ENCODE peak calls at places on chromosomes 2 and 18, in ten cellular contexts. One of them, this sample, is unnamed.

GRCh38 chr2:151552287-151552686 is 142.6 kb downstream of the RIF1 start:
- DNase-seq in foreskin fibroblast: no peak
- DNase-seq in fibroblast of lung: no peak
- DNase-seq in OCI-LY7: no peak
- DNase-seq in cardiac muscle cell: no peak
- DNase-seq in astrocyte of the spinal cord: no peak
- DNase-seq in hepatocyte: no peak
- DNase-seq in aorta: no peak
- DNase-seq in epithelial cell of esophagus: no peak
- DNase-seq in AG09309: no peak
- DNase-seq in this sample: no peak

GRCh38 chr18:2325308-2325849 is 245.9 kb downstream of the METTL4 start:
- DNase-seq in foreskin fibroblast: no peak
- DNase-seq in fibroblast of lung: peak; percentile 82
- DNase-seq in OCI-LY7: no peak
- DNase-seq in cardiac muscle cell: peak; percentile 14
- DNase-seq in astrocyte of the spinal cord: peak; percentile 22
- DNase-seq in hepatocyte: peak; percentile 54
- DNase-seq in aorta: no peak
- DNase-seq in epithelial cell of esophagus: peak; percentile 80
- DNase-seq in AG09309: no peak
- DNase-seq in this sample: no peak

GRCh38 chr18:3350566-3351527 is 88.9 kb downstream of the MYL12B start:
- DNase-seq in foreskin fibroblast: no peak
- DNase-seq in fibroblast of lung: peak; percentile 69
- DNase-seq in OCI-LY7: no peak
- DNase-seq in cardiac muscle cell: no peak
- DNase-seq in astrocyte of the spinal cord: peak; percentile 27
- DNase-seq in hepatocyte: peak; percentile 12
- DNase-seq in aorta: no peak
- DNase-seq in epithelial cell of esophagus: peak; percentile 95
- DNase-seq in AG09309: no peak
- DNase-seq in this sample: no peak

GRCh38 chr18:4352746-4353522 is 102.2 kb downstream of the DLGAP1 start:
- DNase-seq in foreskin fibroblast: no peak
- DNase-seq in fibroblast of lung: no peak
- DNase-seq in OCI-LY7: no peak
- DNase-seq in cardiac muscle cell: no peak
- DNase-seq in astrocyte of the spinal cord: no peak
- DNase-seq in hepatocyte: peak; percentile 22
- DNase-seq in aorta: no peak
- DNase-seq in epithelial cell of esophagus: no peak
- DNase-seq in AG09309: no peak
- DNase-seq in this sample: no peak

GRCh38 chr2:9896216-9896615 is 52.9 kb downstream of the TAF1B start:
- DNase-seq in foreskin fibroblast: peak; percentile 4
- DNase-seq in fibroblast of lung: no peak
- DNase-seq in OCI-LY7: no peak
- DNase-seq in cardiac muscle cell: no peak
- DNase-seq in astrocyte of the spinal cord: no peak
- DNase-seq in hepatocyte: no peak
- DNase-seq in aorta: no peak
- DNase-seq in epithelial cell of esophagus: no peak
- DNase-seq in AG09309: no peak
- DNase-seq in this sample: no peak

GRCh38 chr2:2868065-2868464 is 509.6 kb downstream of the EIPR1 start:
- DNase-seq in foreskin fibroblast: no peak
- DNase-seq in fibroblast of lung: no peak
- DNase-seq in OCI-LY7: no peak
- DNase-seq in cardiac muscle cell: no peak
- DNase-seq in astrocyte of the spinal cord: no peak
- DNase-seq in hepatocyte: no peak
- DNase-seq in aorta: no peak
- DNase-seq in epithelial cell of esophagus: no peak
- DNase-seq in AG09309: no peak
- DNase-seq in this sample: no peak

GRCh38 chr2:1791670-1792069 is 47.4 kb upstream of the PXDN start:
- DNase-seq in foreskin fibroblast: peak; percentile 10
- DNase-seq in fibroblast of lung: no peak
- DNase-seq in OCI-LY7: no peak
- DNase-seq in cardiac muscle cell: no peak
- DNase-seq in astrocyte of the spinal cord: no peak
- DNase-seq in hepatocyte: no peak
- DNase-seq in aorta: no peak
- DNase-seq in epithelial cell of esophagus: no peak
- DNase-seq in AG09309: peak; percentile 20
- DNase-seq in this sample: no peak

GRCh38 chr2:111246620-111247061 is 125.9 kb downstream of the BCL2L11 start:
- DNase-seq in foreskin fibroblast: no peak
- DNase-seq in fibroblast of lung: no peak
- DNase-seq in OCI-LY7: no peak
- DNase-seq in cardiac muscle cell: no peak
- DNase-seq in astrocyte of the spinal cord: no peak
- DNase-seq in hepatocyte: no peak
- DNase-seq in aorta: no peak
- DNase-seq in epithelial cell of esophagus: no peak
- DNase-seq in AG09309: no peak
- DNase-seq in this sample: no peak

GRCh38 chr2:46863895-46864294 is 51.7 kb downstream of the MCFD2 start:
- DNase-seq in foreskin fibroblast: no peak
- DNase-seq in fibroblast of lung: no peak
- DNase-seq in OCI-LY7: no peak
- DNase-seq in cardiac muscle cell: no peak
- DNase-seq in astrocyte of the spinal cord: no peak
- DNase-seq in hepatocyte: no peak
- DNase-seq in aorta: no peak
- DNase-seq in epithelial cell of esophagus: no peak
- DNase-seq in AG09309: no peak
- DNase-seq in this sample: no peak

GRCh38 chr18:31493171-31493570 is 4.8 kb upstream of the DSG2 start:
- DNase-seq in foreskin fibroblast: no peak
- DNase-seq in fibroblast of lung: no peak
- DNase-seq in OCI-LY7: no peak
- DNase-seq in cardiac muscle cell: no peak
- DNase-seq in astrocyte of the spinal cord: no peak
- DNase-seq in hepatocyte: no peak
- DNase-seq in aorta: no peak
- DNase-seq in epithelial cell of esophagus: no peak
- DNase-seq in AG09309: no peak
- DNase-seq in this sample: no peak

GRCh38 chr2:203261326-203262159 is 22.7 kb downstream of the CYP20A1 start:
- DNase-seq in foreskin fibroblast: no peak
- DNase-seq in fibroblast of lung: no peak
- DNase-seq in OCI-LY7: no peak
- DNase-seq in cardiac muscle cell: no peak
- DNase-seq in astrocyte of the spinal cord: no peak
- DNase-seq in hepatocyte: no peak
- DNase-seq in aorta: no peak
- DNase-seq in epithelial cell of esophagus: no peak
- DNase-seq in AG09309: no peak
- DNase-seq in this sample: no peak

GRCh38 chr2:123738643-123739042 is 286.4 kb upstream of the CNTNAP5 start:
- DNase-seq in foreskin fibroblast: no peak
- DNase-seq in fibroblast of lung: no peak
- DNase-seq in OCI-LY7: no peak
- DNase-seq in cardiac muscle cell: no peak
- DNase-seq in astrocyte of the spinal cord: no peak
- DNase-seq in hepatocyte: peak; percentile 4
- DNase-seq in aorta: no peak
- DNase-seq in epithelial cell of esophagus: peak; percentile 93
- DNase-seq in AG09309: no peak
- DNase-seq in this sample: no peak

GRCh38 chr2:5482929-5483331 is 209.3 kb upstream of the SOX11 start:
- DNase-seq in foreskin fibroblast: no peak
- DNase-seq in fibroblast of lung: peak; percentile 42
- DNase-seq in OCI-LY7: no peak
- DNase-seq in cardiac muscle cell: peak; percentile 52
- DNase-seq in astrocyte of the spinal cord: peak; percentile 63
- DNase-seq in hepatocyte: peak; percentile 34
- DNase-seq in aorta: no peak
- DNase-seq in epithelial cell of esophagus: no peak
- DNase-seq in AG09309: no peak
- DNase-seq in this sample: no peak

GRCh38 chr18:76456018-76456750 is 38.9 kb downstream of the ZNF516 start:
- DNase-seq in foreskin fibroblast: no peak
- DNase-seq in fibroblast of lung: peak; percentile 50
- DNase-seq in OCI-LY7: no peak
- DNase-seq in cardiac muscle cell: no peak
- DNase-seq in astrocyte of the spinal cord: no peak
- DNase-seq in hepatocyte: no peak
- DNase-seq in aorta: no peak
- DNase-seq in epithelial cell of esophagus: no peak
- DNase-seq in AG09309: no peak
- DNase-seq in this sample: peak; percentile 79

GRCh38 chr18:13361422-13361821 is 142.9 kb downstream of the LDLRAD4 start:
- DNase-seq in foreskin fibroblast: no peak
- DNase-seq in fibroblast of lung: no peak
- DNase-seq in OCI-LY7: no peak
- DNase-seq in cardiac muscle cell: no peak
- DNase-seq in astrocyte of the spinal cord: no peak
- DNase-seq in hepatocyte: no peak
- DNase-seq in aorta: no peak
- DNase-seq in epithelial cell of esophagus: no peak
- DNase-seq in AG09309: no peak
- DNase-seq in this sample: no peak

GRCh38 chr2:36329251-36329650 is 26.3 kb upstream of the CRIM1 start:
- DNase-seq in foreskin fibroblast: peak; percentile 55
- DNase-seq in fibroblast of lung: peak; percentile 74
- DNase-seq in OCI-LY7: no peak
- DNase-seq in cardiac muscle cell: no peak
- DNase-seq in astrocyte of the spinal cord: peak; percentile 39
- DNase-seq in hepatocyte: no peak
- DNase-seq in aorta: no peak
- DNase-seq in epithelial cell of esophagus: no peak
- DNase-seq in AG09309: no peak
- DNase-seq in this sample: no peak

GRCh38 chr18:58303363-58303762 is 259.3 kb downstream of the NEDD4L start:
- DNase-seq in foreskin fibroblast: no peak
- DNase-seq in fibroblast of lung: no peak
- DNase-seq in OCI-LY7: no peak
- DNase-seq in cardiac muscle cell: no peak
- DNase-seq in astrocyte of the spinal cord: no peak
- DNase-seq in hepatocyte: no peak
- DNase-seq in aorta: no peak
- DNase-seq in epithelial cell of esophagus: no peak
- DNase-seq in AG09309: no peak
- DNase-seq in this sample: no peak

GRCh38 chr2:117321816-117322215 is 492.7 kb upstream of the DDX18 start:
- DNase-seq in foreskin fibroblast: no peak
- DNase-seq in fibroblast of lung: no peak
- DNase-seq in OCI-LY7: no peak
- DNase-seq in cardiac muscle cell: no peak
- DNase-seq in astrocyte of the spinal cord: no peak
- DNase-seq in hepatocyte: no peak
- DNase-seq in aorta: no peak
- DNase-seq in epithelial cell of esophagus: peak; percentile 66
- DNase-seq in AG09309: no peak
- DNase-seq in this sample: no peak

GRCh38 chr2:239884051-239884405 is 141.1 kb downstream of the NDUFA10 start:
- DNase-seq in foreskin fibroblast: no peak
- DNase-seq in fibroblast of lung: no peak
- DNase-seq in OCI-LY7: no peak
- DNase-seq in cardiac muscle cell: no peak
- DNase-seq in astrocyte of the spinal cord: no peak
- DNase-seq in hepatocyte: no peak
- DNase-seq in aorta: no peak
- DNase-seq in epithelial cell of esophagus: no peak
- DNase-seq in AG09309: no peak
- DNase-seq in this sample: no peak

GRCh38 chr2:219954331-219954730 is 326.9 kb downstream of the SLC4A3 start:
- DNase-seq in foreskin fibroblast: no peak
- DNase-seq in fibroblast of lung: peak; percentile 74
- DNase-seq in OCI-LY7: no peak
- DNase-seq in cardiac muscle cell: no peak
- DNase-seq in astrocyte of the spinal cord: no peak
- DNase-seq in hepatocyte: no peak
- DNase-seq in aorta: no peak
- DNase-seq in epithelial cell of esophagus: no peak
- DNase-seq in AG09309: no peak
- DNase-seq in this sample: no peak

GRCh38 chr2:207869784-207870778 is 100.4 kb upstream of the FZD5 start:
- DNase-seq in foreskin fibroblast: peak; percentile 81
- DNase-seq in fibroblast of lung: peak; percentile 90
- DNase-seq in OCI-LY7: no peak
- DNase-seq in cardiac muscle cell: no peak
- DNase-seq in astrocyte of the spinal cord: peak; percentile 90
- DNase-seq in hepatocyte: peak; percentile 39
- DNase-seq in aorta: no peak
- DNase-seq in epithelial cell of esophagus: peak; percentile 50
- DNase-seq in AG09309: peak; percentile 80
- DNase-seq in this sample: no peak

GRCh38 chr2:166675553-166675952 is 181.5 kb upstream of the SCN7A start:
- DNase-seq in foreskin fibroblast: no peak
- DNase-seq in fibroblast of lung: no peak
- DNase-seq in OCI-LY7: no peak
- DNase-seq in cardiac muscle cell: peak; percentile 10
- DNase-seq in astrocyte of the spinal cord: no peak
- DNase-seq in hepatocyte: no peak
- DNase-seq in aorta: no peak
- DNase-seq in epithelial cell of esophagus: no peak
- DNase-seq in AG09309: no peak
- DNase-seq in this sample: no peak
- H3K4me3 ChIP-seq in foreskin fibroblast: no peak overlapping the region
- H3K4me3 ChIP-seq in fibroblast of lung: no peak overlapping the region
- H3K4me3 ChIP-seq in OCI-LY7: no peak overlapping the region
- H3K4me3 ChIP-seq in cardiac muscle cell: no peak overlapping the region
- H3K4me3 ChIP-seq in astrocyte of the spinal cord: no peak overlapping the region
- H3K4me3 ChIP-seq in hepatocyte: no peak overlapping the region
- H3K4me3 ChIP-seq in aorta: no peak overlapping the region
- H3K4me3 ChIP-seq in epithelial cell of esophagus: no peak overlapping the region
- H3K4me3 ChIP-seq in AG09309: no peak overlapping the region
- H3K4me3 ChIP-seq in this sample: no peak overlapping the region

GRCh38 chr2:163731735-163732134 is 4.1 kb downstream of the FIGN start:
- DNase-seq in foreskin fibroblast: no peak
- DNase-seq in fibroblast of lung: peak; percentile 21
- DNase-seq in OCI-LY7: no peak
- DNase-seq in cardiac muscle cell: no peak
- DNase-seq in astrocyte of the spinal cord: no peak
- DNase-seq in hepatocyte: no peak
- DNase-seq in aorta: no peak
- DNase-seq in epithelial cell of esophagus: no peak
- DNase-seq in AG09309: no peak
- DNase-seq in this sample: no peak
- H3K4me3 ChIP-seq in foreskin fibroblast: no peak overlapping the region
- H3K4me3 ChIP-seq in fibroblast of lung: peak overlapping the region; percentile 80
- H3K4me3 ChIP-seq in OCI-LY7: no peak overlapping the region
- H3K4me3 ChIP-seq in cardiac muscle cell: peak overlapping the region; percentile 98
- H3K4me3 ChIP-seq in astrocyte of the spinal cord: no peak overlapping the region
- H3K4me3 ChIP-seq in hepatocyte: no peak overlapping the region
- H3K4me3 ChIP-seq in aorta: peak overlapping the region; percentile 82
- H3K4me3 ChIP-seq in epithelial cell of esophagus: no peak overlapping the region
- H3K4me3 ChIP-seq in AG09309: no peak overlapping the region
- H3K4me3 ChIP-seq in this sample: no peak overlapping the region

GRCh38 chr2:231038483-231039293 is 1.4 kb downstream of the C2orf72 start:
- DNase-seq in foreskin fibroblast: peak; percentile 13
- DNase-seq in fibroblast of lung: no peak
- DNase-seq in OCI-LY7: no peak
- DNase-seq in cardiac muscle cell: no peak
- DNase-seq in astrocyte of the spinal cord: no peak
- DNase-seq in hepatocyte: no peak
- DNase-seq in aorta: no peak
- DNase-seq in epithelial cell of esophagus: no peak
- DNase-seq in AG09309: no peak
- DNase-seq in this sample: no peak
- H3K4me3 ChIP-seq in foreskin fibroblast: no peak overlapping the region
- H3K4me3 ChIP-seq in fibroblast of lung: no peak overlapping the region
- H3K4me3 ChIP-seq in OCI-LY7: no peak overlapping the region
- H3K4me3 ChIP-seq in cardiac muscle cell: peak overlapping the region; percentile 21
- H3K4me3 ChIP-seq in astrocyte of the spinal cord: no peak overlapping the region
- H3K4me3 ChIP-seq in hepatocyte: peak overlapping the region; percentile 58
- H3K4me3 ChIP-seq in aorta: no peak overlapping the region
- H3K4me3 ChIP-seq in epithelial cell of esophagus: no peak overlapping the region
- H3K4me3 ChIP-seq in AG09309: no peak overlapping the region
- H3K4me3 ChIP-seq in this sample: peak overlapping the region; percentile 69

GRCh38 chr2:179572544-179572943 is 288.9 kb downstream of the ZNF385B start:
- DNase-seq in foreskin fibroblast: no peak
- DNase-seq in fibroblast of lung: no peak
- DNase-seq in OCI-LY7: no peak
- DNase-seq in cardiac muscle cell: no peak
- DNase-seq in astrocyte of the spinal cord: no peak
- DNase-seq in hepatocyte: no peak
- DNase-seq in aorta: no peak
- DNase-seq in epithelial cell of esophagus: no peak
- DNase-seq in AG09309: no peak
- DNase-seq in this sample: no peak
- H3K4me3 ChIP-seq in foreskin fibroblast: no peak overlapping the region
- H3K4me3 ChIP-seq in fibroblast of lung: no peak overlapping the region
- H3K4me3 ChIP-seq in OCI-LY7: no peak overlapping the region
- H3K4me3 ChIP-seq in cardiac muscle cell: no peak overlapping the region
- H3K4me3 ChIP-seq in astrocyte of the spinal cord: no peak overlapping the region
- H3K4me3 ChIP-seq in hepatocyte: no peak overlapping the region
- H3K4me3 ChIP-seq in aorta: no peak overlapping the region
- H3K4me3 ChIP-seq in epithelial cell of esophagus: no peak overlapping the region
- H3K4me3 ChIP-seq in AG09309: no peak overlapping the region
- H3K4me3 ChIP-seq in this sample: no peak overlapping the region

This sample was measured in WERI-Rb-1.